ENCODE peak calls at places on chromosomes 4 and X, in eight cellular contexts. Y is tibial nerve; Q is cardiac fibroblast; G is effector memory CD4-positive, alpha-beta T cell; L is left ventricle myocardium inferior; U is NCI-H748 treated with DMSO at 0.1 percent for 48 hours; F is mammary epithelial cell; A is activated CD4-positive, CD25-positive, alpha-beta regulatory T cell treated with anti-CD3 and anti-CD28 coated beads, Interleukin-2, amount 50 U/mL, for 72 hours. P is an unnamed sample.

GRCh38 chrX:45164021-45164621 is 36.6 kb downstream of the DIPK2B start:
- DNase-seq in A (no peak), Q (no peak), Y (no peak), L (peak), F (no peak), U (no peak), G (no peak), P (no peak)

GRCh38 chr4:26356067-26356466 is 35.3 kb downstream of the RBPJ start:
- DNase-seq in G (no peak), Y (no peak), U (no peak), F (peak), Q (peak), A (no peak), L (no peak), P (no peak)

GRCh38 chr4:113469926-113470325 is 291.6 kb downstream of the CAMK2D start:
- DNase-seq in U (no peak), F (no peak), A (no peak), G (no peak), Y (no peak), L (no peak), Q (no peak), P (no peak)

GRCh38 chrX:122422547-122422946 is 761.5 kb upstream of the GRIA3 start:
- DNase-seq in U (no peak), A (no peak), Y (no peak), G (no peak), L (no peak), F (no peak), Q (no peak), P (no peak)

GRCh38 chr4:125313497-125313896 is 1.3 kb upstream of the FAT4 start:
- DNase-seq in L (no peak), U (peak), F (peak), Y (peak), A (no peak), G (no peak), Q (peak), P (peak)

GRCh38 chr4:3287972-3288570 is 4.8 kb upstream of the RGS12 start:
- DNase-seq in L (no peak), G (no peak), A (no peak), U (no peak), Q (no peak), Y (no peak), F (no peak), P (no peak)

GRCh38 chr4:73998040-73999011 is at the start of gene CXCL5:
- DNase-seq in G (no peak), U (no peak), F (no peak), A (no peak), Y (no peak), Q (peak), L (peak), P (no peak)

GRCh38 chrX:80016182-80016581 is 1.6 kb downstream of the TBX22 start:
- DNase-seq in F (no peak), Y (no peak), A (no peak), Q (no peak), L (no peak), G (no peak), U (no peak), P (no peak)

GRCh38 chrX:37638047-37638446 is 47.5 kb upstream of the XK start:
- DNase-seq in G (no peak), Y (no peak), U (no peak), Q (no peak), L (no peak), F (no peak), A (no peak), P (no peak)

GRCh38 chr4:57214654-57215411 is 104.6 kb upstream of the IGFBP7 start:
- DNase-seq in F (peak), A (no peak), Y (no peak), L (no peak), U (no peak), Q (no peak), G (no peak), P (no peak)

GRCh38 chr4:8410641-8411271 is 29.8 kb downstream of the ACOX3 start:
- DNase-seq in F (peak), Y (peak), A (no peak), Q (peak), U (peak), G (no peak), L (peak), P (no peak)

GRCh38 chrX:154541896-154542722 is 4.5 kb downstream of the G6PD start:
- DNase-seq in Y (peak), Q (peak), A (no peak), F (peak), G (no peak), L (peak), U (no peak), P (no peak)

GRCh38 chr4:170272959-170273358 is 183.2 kb upstream of the AADAT start:
- DNase-seq in U (no peak), L (no peak), Y (no peak), Q (no peak), G (no peak), A (no peak), F (no peak), P (no peak)

GRCh38 chr4:78065514-78066192 is 8.5 kb downstream of the FRAS1 start:
- DNase-seq in Q (no peak), A (no peak), L (no peak), U (peak), Y (no peak), G (no peak), F (no peak), P (no peak)